ENCODE peak calls at places on chromosomes 3 and 15, in six cellular contexts. P is H1, M is neuronal stem cell, X is mesendoderm, V is mesenchymal stem cell, J is trophoblast cell. D is an unnamed sample. For H3K4me1, the result is how much of the 10 kb centered on the place peaks cover.

GRCh38 chr3:190706582-190706981 is 155.9 kb downstream of the GMNC start:
- DNase-seq in J (no peak), P (no peak), M (no peak), V (no peak), X (no peak), D (no peak)

GRCh38 chr3:122774564-122774963 is 19.1 kb downstream of the HSPBAP1 start:
- DNase-seq in X (peak), M (no peak), P (no peak), J (peak), V (peak), D (peak)

GRCh38 chr3:127158614-127159221 is 34.2 kb upstream of the PRR23E start:
- DNase-seq in P (no peak), J (peak), X (peak), V (peak), M (peak), D (no peak)

GRCh38 chr3:38646630-38647029 is 2.9 kb downstream of the SCN5A start:
- DNase-seq in M (no peak), V (peak), X (peak), P (no peak), J (no peak), D (peak)

GRCh38 chr3:12920967-12921366 is 79.6 kb upstream of the RPL32 start:
- DNase-seq in P (no peak), M (no peak), X (no peak), J (no peak), V (no peak), D (no peak)

GRCh38 chr3:178352300-178353021 is 183.8 kb upstream of the KCNMB2 start:
- DNase-seq in V (peak), J (peak), P (peak), M (peak), X (peak), D (peak)

GRCh38 chr3:106589306-106589942 is 720.6 kb upstream of the CBLB start:
- DNase-seq in X (no peak), V (no peak), P (no peak), J (no peak), M (no peak), D (peak)

GRCh38 chr3:191301982-191302381 is 27.2 kb upstream of the CCDC50 start:
- DNase-seq in J (no peak), P (peak), V (no peak), M (no peak), X (peak), D (no peak)

GRCh38 chr3:133799794-133800585 is 5.6 kb upstream of the SRPRB start:
- DNase-seq in M (no peak), P (no peak), X (no peak), V (peak), J (peak), D (peak)

GRCh38 chr15:91586542-91586941 is 267.0 kb upstream of the SLCO3A1 start:
- DNase-seq in P (no peak), J (no peak), X (no peak), V (no peak), M (no peak), D (no peak)

GRCh38 chr15:27884726-27885125 is 214.4 kb downstream of the OCA2 start:
- DNase-seq in J (no peak), P (no peak), X (no peak), V (no peak), M (no peak), D (no peak)

GRCh38 chr3:27677554-27677953 is 44.6 kb downstream of the EOMES start:
- DNase-seq in X (no peak), P (no peak), M (no peak), J (peak), V (peak), D (peak)

GRCh38 chr3:68288050-68288449 is 633.6 kb upstream of the SUCLG2 start:
- DNase-seq in V (no peak), P (no peak), M (no peak), X (no peak), J (no peak), D (no peak)

GRCh38 chr15:68652141-68652540 is 73.3 kb downstream of the CORO2B start:
- DNase-seq in J (no peak), X (no peak), P (no peak), M (no peak), V (no peak), D (no peak)

GRCh38 chr15:68431792-68432401 is at the start of gene ITGA11:
- DNase-seq in X (peak), P (no peak), J (no peak), V (peak), M (peak), D (peak)

GRCh38 chr3:32401541-32402052 is 9.9 kb downstream of the CMTM7 start:
- DNase-seq in M (peak), P (no peak), X (peak), V (peak), J (no peak), D (peak)

DNA sequence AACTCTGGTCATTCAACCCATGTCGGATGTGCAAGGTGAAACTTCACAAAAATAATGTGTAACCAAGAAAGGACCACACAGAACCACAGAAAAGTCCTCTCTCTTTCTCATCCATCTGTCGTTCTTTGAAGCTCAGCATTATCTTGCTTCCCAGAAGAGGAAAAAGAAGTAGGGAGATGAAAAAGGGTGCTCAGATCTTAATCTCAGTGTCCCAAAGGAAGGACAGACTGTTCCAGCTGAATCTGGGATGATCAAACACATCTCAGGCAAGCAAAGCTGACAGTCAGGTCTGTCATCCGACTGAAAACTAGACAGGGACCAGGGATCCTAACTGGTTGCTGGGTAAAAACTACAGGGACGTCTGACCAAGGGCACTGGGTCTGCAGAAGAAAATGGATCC is 16.2 kb downstream of the ARHGEF3 start:
- DNase-seq in V (no peak), M (no peak), J (no peak), P (no peak), X (no peak), D (no peak)
- H3K4me1 ChIP-seq in V (under half), M (under half), J (under half), P (under half), X (under half), D (under half)

GRCh38 chr3:23945903-23946751 is 1.0 kb downstream of the NR1D2 start:
- DNase-seq in V (peak), P (peak), M (peak), J (peak), X (peak), D (peak)

GRCh38 chr3:23944007-23944760 is 902 bp upstream of the NR1D2 start:
- DNase-seq in V (no peak), M (peak), X (no peak), J (no peak), P (no peak), D (no peak)

GRCh38 chr3:23944861-23945652 is at the start of gene NR1D2:
- DNase-seq in J (peak), P (no peak), X (peak), V (peak), M (peak), D (peak)

GRCh38 chr3:23942546-23942945 is 2.5 kb upstream of the NR1D2 start:
- DNase-seq in J (no peak), X (no peak), P (no peak), M (no peak), V (no peak), D (no peak)

DNA sequence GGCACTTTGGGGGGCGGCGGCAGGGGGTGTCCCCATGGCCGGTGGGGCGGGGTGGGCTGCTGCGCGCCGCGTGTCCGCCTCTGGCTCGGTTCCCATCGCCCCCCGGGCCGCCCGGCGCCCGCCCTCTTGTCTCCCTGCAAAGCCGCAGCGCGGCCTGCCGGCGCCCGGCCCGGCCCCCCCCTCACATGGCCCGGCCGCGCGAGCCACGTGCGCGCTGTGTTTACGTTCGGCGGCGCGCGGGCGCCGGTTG is 492 bp downstream of the NR1D2 start:
- DNase-seq in V (no peak), M (no peak), P (no peak), X (no peak), J (no peak), D (no peak)
- H3K4me3 ChIP-seq in V (peak), M (peak), P (peak), X (peak), J (peak), D (peak)

GRCh38 chr3:65955792-65956477 is 82.8 kb downstream of the MAGI1 start:
- DNase-seq in P (no peak), M (no peak), X (no peak), J (peak), V (peak), D (peak)
- H2AK5ac ChIP-seq in P (no peak), M (no peak), X (no peak), J (no peak), V (peak), D (peak)

GRCh38 chr3:71429610-71429988 is 153.9 kb downstream of the FOXP1 start:
- DNase-seq in P (no peak), X (no peak), J (no peak), M (no peak), V (no peak), D (no peak)
- H3K4me1 ChIP-seq in P (under half), X (under half), J (under half), M (under half), V (under half), D (under half)

D was measured in IMR-90.